ENCODE peak calls at places on chromosomes 7 and 10, in five cellular contexts. J is AG04450, V is fibroblast of pulmonary artery, M is epithelial cell of esophagus, Y is HAP-1. Q is an unnamed sample.
A peak's percentile ranks its signal among the peaks of the same experiment; 100 is the strongest.

GRCh38 chr10:102065561-102066420 is 642 bp downstream of the HPS6 start:
- DNase-seq in M (peak; percentile 17), V (peak; percentile 22), Y (peak; percentile 43), J (no peak), Q (no peak)

GRCh38 chr10:125038637-125039036 is 96.7 kb downstream of the ZRANB1 start:
- DNase-seq in J (no peak), M (peak; percentile 50), Y (peak; percentile 43), V (no peak), Q (no peak)

GRCh38 chr7:134963031-134963430 is 23.3 kb upstream of the AGBL3 start:
- DNase-seq in Y (no peak), J (no peak), V (no peak), M (no peak), Q (peak; percentile 53)

GRCh38 chr7:90472805-90473540 is 3.5 kb downstream of the PTTG1IP2 start:
- DNase-seq in M (no peak), Y (no peak), V (no peak), J (no peak), Q (no peak)

GRCh38 chr7:70893985-70894722 is 237.8 kb upstream of the GALNT17 start:
- DNase-seq in Y (no peak), V (no peak), M (no peak), J (no peak), Q (no peak)

GRCh38 chr7:94642838-94643653 is 12.9 kb downstream of the SGCE start:
- DNase-seq in J (no peak), Y (peak; percentile 51), V (no peak), M (peak; percentile 38), Q (no peak)

GRCh38 chr10:29598861-29599311 is 35.9 kb downstream of the SVIL start:
- DNase-seq in J (peak; percentile 37), Y (no peak), V (peak; percentile 79), M (peak; percentile 81), Q (peak; percentile 98)

GRCh38 chr7:76333388-76334101 is 25.2 kb downstream of the YWHAG start:
- DNase-seq in J (no peak), Y (no peak), M (no peak), V (no peak), Q (no peak)

GRCh38 chr7:4048336-4048735 is 633.8 kb upstream of the FOXK1 start:
- DNase-seq in V (no peak), Y (no peak), J (no peak), M (no peak), Q (no peak)

GRCh38 chr10:90856964-90857634 is 740 bp downstream of the HTR7 start:
- DNase-seq in M (peak; percentile 41), J (no peak), Y (no peak), V (no peak), Q (no peak)

GRCh38 chr10:89700914-89701237 is 514 bp upstream of the KIF20B start:
- DNase-seq in V (no peak), J (no peak), Y (no peak), M (no peak), Q (no peak)

GRCh38 chr10:38605153-38605661 is 511.1 kb downstream of the ZNF37A start:
- DNase-seq in Y (no peak), J (no peak), M (no peak), V (no peak), Q (no peak)

GRCh38 chr7:127993987-127994386 is 37.2 kb downstream of the LRRC4 start:
- DNase-seq in M (no peak), Y (no peak), J (no peak), V (no peak), Q (no peak)

GRCh38 chr7:119270045-119270464 is 1002.9 kb upstream of the KCND2 start:
- DNase-seq in J (peak; percentile 26), V (peak; percentile 72), Y (peak; percentile 61), M (peak; percentile 85), Q (peak; percentile 81)

GRCh38 chr7:41096921-41097320 is 606.0 kb downstream of the INHBA start:
- DNase-seq in V (no peak), M (peak; percentile 32), Y (no peak), J (peak; percentile 87), Q (peak; percentile 39)

GRCh38 chr7:74101061-74101681 is 17.6 kb downstream of the LIMK1 start:
- DNase-seq in Y (no peak), J (no peak), M (no peak), V (no peak), Q (peak; percentile 57)

GRCh38 chr7:26658080-26658697 is 206.2 kb downstream of the SKAP2 start:
- DNase-seq in J (no peak), M (no peak), V (no peak), Y (peak; percentile 32), Q (no peak)

GRCh38 chr7:26657139-26657753 is 207.1 kb downstream of the SKAP2 start:
- DNase-seq in J (no peak), V (no peak), Y (no peak), M (no peak), Q (no peak)

GRCh38 chr7:26658698-26659084 is 205.7 kb downstream of the SKAP2 start:
- DNase-seq in V (no peak), J (no peak), Y (peak; percentile 58), M (no peak), Q (no peak)

GRCh38 chr7:26655761-26656160 is 208.6 kb downstream of the SKAP2 start:
- DNase-seq in V (no peak), M (no peak), Y (no peak), J (no peak), Q (no peak)

DNA sequence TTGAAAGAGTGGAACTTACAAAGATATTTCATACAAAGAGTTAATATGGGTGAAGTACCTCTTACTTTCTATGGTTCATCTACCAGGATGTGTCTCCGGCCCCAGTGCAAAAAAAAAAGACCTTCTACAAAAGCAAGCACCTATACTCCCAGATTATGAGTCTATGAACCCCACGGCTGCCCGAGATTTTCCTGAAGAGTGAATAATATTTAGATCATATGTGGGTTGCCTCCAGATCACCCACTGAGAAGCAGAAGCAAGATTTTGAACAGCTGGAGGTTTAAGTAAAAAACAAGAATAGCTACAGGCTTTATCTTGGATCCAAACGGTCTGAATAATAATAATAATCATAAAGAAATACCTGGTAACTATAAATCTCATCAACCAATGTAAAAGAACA is 207.7 kb downstream of the SKAP2 start:
- DNase-seq in M (no peak), J (no peak), Y (no peak), V (no peak), Q (no peak)
- H3K4me3 ChIP-seq in M (no peak overlapping the region), J (no peak overlapping the region), Y (no peak overlapping the region), V (no peak overlapping the region), Q (no peak overlapping the region)

DNA sequence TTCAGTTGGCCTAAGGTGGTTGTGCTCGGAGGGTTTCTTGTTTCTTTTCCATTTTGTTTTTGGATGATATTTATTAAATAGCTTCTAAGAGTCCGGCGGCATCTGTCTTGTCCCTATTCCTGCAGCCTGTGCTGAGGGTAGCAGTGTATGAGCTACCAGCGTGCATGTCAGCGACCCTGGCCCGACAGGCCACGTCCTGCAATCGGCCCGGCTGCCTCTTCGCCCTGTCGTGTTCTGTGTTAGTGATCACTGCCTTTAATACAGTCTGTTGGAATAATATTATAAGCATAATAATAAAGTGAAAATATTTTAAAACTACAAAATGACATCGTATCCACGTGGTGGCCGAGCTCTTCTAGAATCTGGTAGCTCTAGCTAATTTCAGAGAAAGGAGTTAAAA is 20.4 kb downstream of the GATA3 start:
- DNase-seq in J (no peak), Y (no peak), V (no peak), M (no peak), Q (no peak)
- H3K4me3 ChIP-seq in J (no peak overlapping the region), Y (no peak overlapping the region), V (no peak overlapping the region), M (no peak overlapping the region), Q (no peak overlapping the region)

GRCh38 chr7:157017149-157017548 is 6.7 kb upstream of the MNX1 start:
- DNase-seq in V (no peak), J (no peak), Y (no peak), M (no peak), Q (no peak)

GRCh38 chr7:157017639-157018327 is 7.3 kb upstream of the MNX1 start:
- DNase-seq in V (no peak), M (no peak), J (no peak), Y (no peak), Q (no peak)

GRCh38 chr7:157016024-157016351 is 5.5 kb upstream of the MNX1 start:
- DNase-seq in Y (no peak), M (no peak), J (no peak), V (no peak), Q (no peak)

GRCh38 chr7:157014635-157015555 is 4.4 kb upstream of the MNX1 start:
- DNase-seq in Y (no peak), J (no peak), M (no peak), V (no peak), Q (no peak)

GRCh38 chr7:157016352-157017041 is 6.0 kb upstream of the MNX1 start:
- DNase-seq in Y (no peak), J (no peak), V (no peak), M (no peak), Q (no peak)
- H3K4me3 ChIP-seq in Y (no peak overlapping the region), J (no peak overlapping the region), V (no peak overlapping the region), M (no peak overlapping the region), Q (no peak overlapping the region)

GRCh38 chr10:104641150-104642000 is at the start of gene SORCS3:
- DNase-seq in V (no peak), Y (no peak), J (no peak), M (peak; percentile 5), Q (no peak)

GRCh38 chr10:104640339-104641149 is 546 bp upstream of the SORCS3 start:
- DNase-seq in Y (no peak), J (no peak), M (no peak), V (no peak), Q (no peak)

GRCh38 chr10:104642311-104643022 is 1.4 kb downstream of the SORCS3 start:
- DNase-seq in J (no peak), M (peak; percentile 52), V (no peak), Y (peak; percentile 74), Q (peak; percentile 22)

GRCh38 chr10:104643023-104643663 is 2.1 kb downstream of the SORCS3 start:
- DNase-seq in J (no peak), M (no peak), V (no peak), Y (no peak), Q (no peak)

DNA sequence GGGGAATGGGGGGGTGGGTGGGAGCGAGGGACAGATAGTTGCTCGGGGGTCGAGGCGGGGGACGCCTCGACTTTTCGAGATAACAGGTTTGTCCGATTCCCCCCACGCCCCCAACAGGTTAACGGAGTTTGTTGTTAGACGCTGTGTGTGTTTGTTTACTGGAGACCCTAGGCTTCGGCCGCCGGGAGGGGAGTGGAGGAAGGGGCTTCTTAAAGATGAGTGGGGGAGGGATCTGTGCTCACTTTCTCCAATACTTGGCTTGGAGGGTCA is 846 bp downstream of the SORCS3 start:
- DNase-seq in M (no peak), V (no peak), J (no peak), Y (no peak), Q (no peak)
- H3K4me3 ChIP-seq in M (no peak overlapping the region), V (no peak overlapping the region), J (no peak overlapping the region), Y (no peak overlapping the region), Q (peak overlapping the region; percentile 35)

GRCh38 chr7:71976670-71977069 is 435.5 kb downstream of the CALN1 start:
- DNase-seq in J (no peak), Y (no peak), V (no peak), M (no peak), Q (no peak)

GRCh38 chr7:71972513-71972912 is 439.6 kb downstream of the CALN1 start:
- DNase-seq in V (no peak), M (no peak), J (no peak), Y (no peak), Q (no peak)

GRCh38 chr7:71974611-71975010 is 437.5 kb downstream of the CALN1 start:
- DNase-seq in Y (no peak), V (no peak), M (no peak), J (no peak), Q (no peak)
- H3K4me3 ChIP-seq in Y (no peak overlapping the region), V (no peak overlapping the region), M (no peak overlapping the region), J (no peak overlapping the region), Q (no peak overlapping the region)

GRCh38 chr10:73773152-73773879 is 8.5 kb upstream of the CHCHD1 start:
- DNase-seq in Y (no peak), J (no peak), M (no peak), V (no peak), Q (no peak)
- H3K4me3 ChIP-seq in Y (peak overlapping the region; percentile 74), J (peak overlapping the region; percentile 80), M (peak overlapping the region; percentile 76), V (peak overlapping the region; percentile 76), Q (peak overlapping the region; percentile 84)